ENCODE peak calls at places on chromosomes 7 and 10, in six cellular contexts. One of them, this sample, is unnamed.
A peak's percentile ranks its signal among the peaks of the same experiment; 100 is the strongest.

GRCh38 chr10:28302012-28302667 is 724 bp downstream of the MPP7 start:
- DNase-seq in germinal center: no peak
- DNase-seq in RPMI8226: no peak
- DNase-seq in Caki2: no peak
- DNase-seq in activated effector memory CD4-positive, alpha-beta T cell treated with Interleukin-2 at 50 U/mL for 16 hours: no peak
- DNase-seq in Right ventricle myocardium superior: peak; percentile 71
- DNase-seq in this sample: no peak

GRCh38 chr10:104299031-104299904 is 30.3 kb downstream of the GSTO2 start:
- DNase-seq in germinal center: no peak
- DNase-seq in activated effector memory CD4-positive, alpha-beta T cell treated with Interleukin-2 at 50 U/mL for 16 hours: no peak
- DNase-seq in Caki2: no peak
- DNase-seq in Right ventricle myocardium superior: no peak
- DNase-seq in RPMI8226: no peak
- DNase-seq in this sample: no peak

GRCh38 chr10:103854687-103855423 is 521 bp downstream of the SH3PXD2A start:
- DNase-seq in Caki2: no peak
- DNase-seq in Right ventricle myocardium superior: peak; percentile 69
- DNase-seq in germinal center: no peak
- DNase-seq in RPMI8226: no peak
- DNase-seq in activated effector memory CD4-positive, alpha-beta T cell treated with Interleukin-2 at 50 U/mL for 16 hours: peak; percentile 12
- DNase-seq in this sample: no peak

GRCh38 chr10:73110345-73110849 is at the start of gene NUDT13:
- DNase-seq in activated effector memory CD4-positive, alpha-beta T cell treated with Interleukin-2 at 50 U/mL for 16 hours: peak; percentile 18
- DNase-seq in Caki2: peak; percentile 75
- DNase-seq in RPMI8226: no peak
- DNase-seq in Right ventricle myocardium superior: peak; percentile 61
- DNase-seq in germinal center: peak; percentile 30
- DNase-seq in this sample: peak; percentile 95

GRCh38 chr10:287814-288213 is 152.6 kb downstream of the ZMYND11 start:
- DNase-seq in activated effector memory CD4-positive, alpha-beta T cell treated with Interleukin-2 at 50 U/mL for 16 hours: no peak
- DNase-seq in Right ventricle myocardium superior: no peak
- DNase-seq in RPMI8226: no peak
- DNase-seq in Caki2: no peak
- DNase-seq in germinal center: no peak
- DNase-seq in this sample: no peak

GRCh38 chr10:126104767-126105166 is 208.4 kb downstream of the FANK1 start:
- DNase-seq in activated effector memory CD4-positive, alpha-beta T cell treated with Interleukin-2 at 50 U/mL for 16 hours: no peak
- DNase-seq in germinal center: no peak
- DNase-seq in Caki2: no peak
- DNase-seq in RPMI8226: no peak
- DNase-seq in Right ventricle myocardium superior: peak; percentile 75
- DNase-seq in this sample: peak; percentile 25

GRCh38 chr7:17497549-17498193 is 199.2 kb downstream of the AHR start:
- DNase-seq in Right ventricle myocardium superior: no peak
- DNase-seq in RPMI8226: no peak
- DNase-seq in activated effector memory CD4-positive, alpha-beta T cell treated with Interleukin-2 at 50 U/mL for 16 hours: no peak
- DNase-seq in germinal center: peak; percentile 26
- DNase-seq in Caki2: no peak
- DNase-seq in this sample: no peak

GRCh38 chr7:114048386-114049235 is 129.8 kb upstream of the PPP1R3A start:
- DNase-seq in germinal center: no peak
- DNase-seq in Caki2: peak; percentile 33
- DNase-seq in activated effector memory CD4-positive, alpha-beta T cell treated with Interleukin-2 at 50 U/mL for 16 hours: no peak
- DNase-seq in Right ventricle myocardium superior: no peak
- DNase-seq in RPMI8226: peak; percentile 72
- DNase-seq in this sample: no peak

GRCh38 chr7:49980414-49980813 is 112.6 kb downstream of the ZPBP start:
- DNase-seq in RPMI8226: peak; percentile 9
- DNase-seq in Caki2: no peak
- DNase-seq in activated effector memory CD4-positive, alpha-beta T cell treated with Interleukin-2 at 50 U/mL for 16 hours: no peak
- DNase-seq in Right ventricle myocardium superior: no peak
- DNase-seq in germinal center: no peak
- DNase-seq in this sample: no peak

GRCh38 chr7:128453836-128454804 is 1.6 kb upstream of the HILPDA start:
- DNase-seq in activated effector memory CD4-positive, alpha-beta T cell treated with Interleukin-2 at 50 U/mL for 16 hours: no peak
- DNase-seq in germinal center: no peak
- DNase-seq in Caki2: no peak
- DNase-seq in RPMI8226: no peak
- DNase-seq in Right ventricle myocardium superior: peak; percentile 93
- DNase-seq in this sample: no peak

GRCh38 chr10:22308390-22308789 is 7.8 kb upstream of the COMMD3 start:
- DNase-seq in Right ventricle myocardium superior: no peak
- DNase-seq in germinal center: no peak
- DNase-seq in activated effector memory CD4-positive, alpha-beta T cell treated with Interleukin-2 at 50 U/mL for 16 hours: no peak
- DNase-seq in Caki2: no peak
- DNase-seq in RPMI8226: no peak
- DNase-seq in this sample: no peak

GRCh38 chr10:7491949-7492659 is 81.3 kb upstream of the SFMBT2 start:
- DNase-seq in germinal center: no peak
- DNase-seq in activated effector memory CD4-positive, alpha-beta T cell treated with Interleukin-2 at 50 U/mL for 16 hours: no peak
- DNase-seq in Caki2: no peak
- DNase-seq in Right ventricle myocardium superior: no peak
- DNase-seq in RPMI8226: peak; percentile 87
- DNase-seq in this sample: no peak

GRCh38 chr7:116683786-116684185 is 11.8 kb downstream of the MET start:
- DNase-seq in activated effector memory CD4-positive, alpha-beta T cell treated with Interleukin-2 at 50 U/mL for 16 hours: no peak
- DNase-seq in Caki2: no peak
- DNase-seq in germinal center: peak; percentile 63
- DNase-seq in RPMI8226: peak; percentile 89
- DNase-seq in Right ventricle myocardium superior: no peak
- DNase-seq in this sample: no peak

GRCh38 chr10:30755474-30755873 is 125.9 kb upstream of the LYZL2 start:
- DNase-seq in RPMI8226: no peak
- DNase-seq in Caki2: no peak
- DNase-seq in germinal center: no peak
- DNase-seq in activated effector memory CD4-positive, alpha-beta T cell treated with Interleukin-2 at 50 U/mL for 16 hours: no peak
- DNase-seq in Right ventricle myocardium superior: peak; percentile 54
- DNase-seq in this sample: no peak

GRCh38 chr10:61616611-61617010 is 46.1 kb upstream of the CABCOCO1 start:
- DNase-seq in RPMI8226: no peak
- DNase-seq in germinal center: no peak
- DNase-seq in activated effector memory CD4-positive, alpha-beta T cell treated with Interleukin-2 at 50 U/mL for 16 hours: no peak
- DNase-seq in Right ventricle myocardium superior: no peak
- DNase-seq in Caki2: no peak
- DNase-seq in this sample: no peak

GRCh38 chr10:132146941-132147915 is 39.5 kb upstream of the DPYSL4 start:
- DNase-seq in Caki2: no peak
- DNase-seq in RPMI8226: no peak
- DNase-seq in germinal center: no peak
- DNase-seq in Right ventricle myocardium superior: peak; percentile 33
- DNase-seq in activated effector memory CD4-positive, alpha-beta T cell treated with Interleukin-2 at 50 U/mL for 16 hours: no peak
- DNase-seq in this sample: no peak

GRCh38 chr7:114085592-114086490 is 167.0 kb upstream of the PPP1R3A start:
- DNase-seq in activated effector memory CD4-positive, alpha-beta T cell treated with Interleukin-2 at 50 U/mL for 16 hours: no peak
- DNase-seq in germinal center: peak; percentile 44
- DNase-seq in Caki2: peak; percentile 96
- DNase-seq in Right ventricle myocardium superior: peak; percentile 87
- DNase-seq in RPMI8226: peak; percentile 98
- DNase-seq in this sample: peak; percentile 71

This sample was measured in pons.